ENCODE peak calls at places on chromosomes 3 and 15, in eight cellular contexts. W is transverse colon, F is left lung, Z is OCI-LY7, V is lung, Q is PC-3, P is RWPE2, D is Caco-2. J is an unnamed sample.

GRCh38 chr15:92683511-92683834 is 27.9 kb upstream of the FAM174B start:
- DNase-seq in W (peak; percentile 41), F (no peak), Z (no peak), V (peak; percentile 47), Q (peak; percentile 81), P (no peak), D (peak; percentile 60), J (peak; percentile 46)

GRCh38 chr3:14861031-14861430 is 42.3 kb downstream of the FGD5 start:
- DNase-seq in W (no peak), F (no peak), Z (no peak), V (no peak), Q (no peak), P (no peak), D (no peak), J (no peak)

GRCh38 chr3:88061749-88062148 is 2.7 kb downstream of the ZNF654 start:
- DNase-seq in W (no peak), F (no peak), Z (no peak), V (no peak), Q (peak; percentile 22), P (no peak), D (no peak), J (no peak)

GRCh38 chr3:20245781-20246180 is 59.8 kb upstream of the SGO1 start:
- DNase-seq in W (no peak), F (no peak), Z (no peak), V (no peak), Q (no peak), P (no peak), D (no peak), J (no peak)

GRCh38 chr15:78734441-78735064 is 76.7 kb downstream of the ADAMTS7 start:
- DNase-seq in W (no peak), F (no peak), Z (no peak), V (peak; percentile 17), Q (no peak), P (peak; percentile 34), D (no peak), J (no peak)

GRCh38 chr15:93265046-93265658 is 176.1 kb upstream of the RGMA start:
- DNase-seq in W (no peak), F (no peak), Z (no peak), V (no peak), Q (no peak), P (no peak), D (no peak), J (no peak)

GRCh38 chr15:43225201-43225949 is 4.6 kb upstream of the EPB42 start:
- DNase-seq in W (peak; percentile 18), F (no peak), Z (peak; percentile 60), V (no peak), Q (peak; percentile 84), P (no peak), D (peak; percentile 60), J (no peak)

GRCh38 chr3:160475889-160476288 is 26.3 kb upstream of the TRIM59 start:
- DNase-seq in W (no peak), F (no peak), Z (no peak), V (no peak), Q (no peak), P (no peak), D (no peak), J (no peak)

GRCh38 chr3:51705276-51706020 is 1.4 kb upstream of the GRM2 start:
- DNase-seq in W (no peak), F (peak; percentile 19), Z (no peak), V (no peak), Q (no peak), P (peak; percentile 18), D (no peak), J (peak; percentile 3)

GRCh38 chr3:126618021-126618420 is 36.9 kb downstream of the TXNRD3 start:
- DNase-seq in W (no peak), F (no peak), Z (no peak), V (no peak), Q (no peak), P (no peak), D (no peak), J (no peak)

GRCh38 chr3:185728630-185729334 is 96.1 kb downstream of the IGF2BP2 start:
- DNase-seq in W (no peak), F (no peak), Z (no peak), V (no peak), Q (no peak), P (no peak), D (no peak), J (no peak)

DNA sequence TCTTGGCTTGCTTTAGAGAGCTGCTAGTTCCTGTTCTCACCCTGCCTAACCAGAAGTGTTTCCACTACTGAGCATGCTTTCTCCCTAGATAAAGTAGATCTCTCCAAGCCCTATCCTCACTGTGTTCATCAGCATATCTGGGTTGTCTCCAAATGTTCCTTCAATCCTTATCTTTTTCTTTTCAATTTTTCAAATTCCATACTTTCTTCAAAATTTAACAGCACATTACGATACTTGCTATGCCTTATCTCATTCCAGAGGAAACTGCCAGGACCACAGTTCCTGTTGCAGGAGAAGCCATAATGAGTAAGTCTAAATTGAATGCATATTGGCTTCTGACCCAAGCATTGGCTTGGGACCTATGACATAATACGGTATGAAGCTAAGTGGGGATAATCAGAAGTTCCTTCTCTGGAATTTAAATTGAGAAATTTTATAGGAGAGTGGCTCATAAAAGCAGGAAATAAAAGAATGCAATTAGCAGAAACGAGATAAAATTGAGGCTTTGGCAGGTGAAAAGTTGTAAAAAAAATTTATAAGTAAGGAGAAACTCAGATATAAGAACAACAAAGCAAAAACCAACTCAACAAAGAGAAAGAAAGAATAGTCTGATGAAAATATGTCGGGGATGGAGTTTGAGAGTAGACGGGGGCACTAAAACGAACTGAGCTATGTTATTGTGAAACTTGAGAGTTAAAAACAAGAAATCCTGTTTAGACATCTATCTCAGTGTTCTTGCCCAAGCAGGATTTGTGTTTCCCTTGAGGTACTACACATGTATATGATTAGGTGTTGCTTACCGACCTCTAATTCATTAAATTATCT is 631.7 kb upstream of the CCDC54 start:
- DNase-seq in W (no peak), F (no peak), Z (no peak), V (no peak), Q (no peak), P (no peak), D (no peak), J (no peak)
- TF ChIP-seq CTCF in W (no peak), F (no peak), Z (no peak), V (no peak), Q (no peak), P (no peak), D (no peak), J (no peak)

GRCh38 chr15:80061581-80061980 is 2.1 kb downstream of the ZFAND6 start:
- DNase-seq in W (no peak), F (no peak), Z (no peak), V (no peak), Q (no peak), P (no peak), D (no peak), J (no peak)
- H3K4me1 ChIP-seq in W (peaks cover 38% of the 10 kb centered on the region), F (no peaks in the 10 kb centered on the region), Z (peaks cover 56% of the 10 kb centered on the region), V (peaks cover under 1% of the 10 kb centered on the region), Q (peaks cover 12% of the 10 kb centered on the region), P (peaks cover 23% of the 10 kb centered on the region), D (peaks cover 8% of the 10 kb centered on the region), J (peaks cover 2% of the 10 kb centered on the region)

DNA sequence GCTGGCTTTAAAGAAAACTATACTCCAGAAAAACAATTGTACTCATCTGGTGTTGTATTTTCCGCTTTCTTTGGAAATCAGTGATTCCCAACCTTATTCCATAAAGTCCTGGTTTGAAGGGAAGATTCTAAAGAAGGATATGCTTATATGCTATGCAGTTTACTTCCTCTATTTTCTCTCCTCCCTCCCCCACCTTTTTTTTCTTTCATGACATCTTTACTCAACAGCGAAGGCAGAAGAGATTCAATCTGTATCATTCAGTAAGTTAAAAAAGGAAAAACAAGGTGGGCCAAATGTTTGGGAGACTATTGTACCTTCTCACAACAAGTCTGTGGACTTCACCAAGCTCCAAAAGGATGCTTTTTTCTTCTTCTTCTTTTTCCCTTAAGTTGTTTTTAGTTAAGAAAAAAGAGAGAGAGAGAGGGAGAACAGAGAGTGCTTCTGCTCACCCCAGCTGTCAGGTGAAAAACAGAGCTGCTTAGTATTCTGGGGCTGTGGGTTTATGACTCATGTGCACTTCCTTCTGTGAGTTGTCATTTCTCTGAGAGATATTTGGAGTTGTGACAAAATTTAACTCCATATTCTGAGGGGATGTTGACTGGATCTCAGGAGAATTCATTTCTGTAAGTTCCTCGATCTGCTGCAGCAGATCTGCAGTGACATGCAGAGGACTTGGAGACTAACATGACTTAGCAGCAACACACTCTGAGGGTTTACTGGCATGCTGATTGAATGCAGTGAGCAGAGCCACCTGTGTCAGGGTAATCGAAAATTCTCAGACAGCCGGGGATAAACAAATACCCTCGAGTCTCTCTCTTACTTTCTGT is 70.7 kb downstream of the SSR3 start:
- DNase-seq in W (peak; percentile 31), F (no peak), Z (peak; percentile 74), V (no peak), Q (peak; percentile 84), P (no peak), D (no peak), J (no peak)
- H3K4me3 ChIP-seq in W (no peak overlapping the region), F (no peak overlapping the region), Z (peak overlapping the region; percentile 58), V (no peak overlapping the region), Q (peak overlapping the region; percentile 47), P (no peak overlapping the region), D (no peak overlapping the region), J (no peak overlapping the region)

DNA sequence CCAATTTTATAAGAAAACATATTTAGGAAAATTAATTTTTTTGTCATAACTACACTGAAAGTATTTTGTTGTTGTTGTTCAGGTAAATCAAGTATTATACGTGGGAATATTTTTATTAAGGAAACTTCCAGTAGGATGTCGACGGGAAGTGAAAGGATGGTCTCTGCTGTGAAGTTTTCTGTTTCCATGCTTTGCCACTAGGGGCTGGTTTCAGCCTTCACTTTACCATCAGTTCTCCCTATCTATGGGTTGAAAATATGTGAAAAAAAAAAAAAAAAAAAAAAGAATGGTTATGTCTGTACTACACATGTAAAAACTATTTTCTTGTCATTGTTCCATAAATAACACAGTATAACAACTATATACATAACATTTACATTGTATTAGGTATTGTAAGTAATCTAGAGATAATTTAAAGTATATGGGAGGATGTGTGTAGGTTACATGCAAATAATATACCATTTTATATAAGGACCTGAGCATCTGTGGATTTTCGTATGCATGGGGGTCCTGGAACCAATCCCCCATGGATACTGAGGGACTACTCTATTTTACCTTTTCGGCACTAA is 136.7 kb downstream of the SMAD6 start:
- DNase-seq in W (no peak), F (no peak), Z (peak; percentile 56), V (no peak), Q (peak; percentile 43), P (no peak), D (peak; percentile 45), J (no peak)
- TF ChIP-seq CTCF in W (peak; percentile 39), F (peak; percentile 60), Z (peak; percentile 83), V (no peak), Q (peak; percentile 59), P (peak; percentile 89), D (peak; percentile 74), J (peak; percentile 44)

J was measured in right lobe of liver.